ENCODE peak calls at places on chromosomes 16 and 17, in six cellular contexts. One of them, this sample, is unnamed.
A peak's percentile ranks its signal among the peaks of the same experiment; 100 is the strongest.

GRCh38 chr16:84367297-84367680 is 1.0 kb upstream of the ATP2C2 start:
- DNase-seq in K562: no peak
- DNase-seq in GM12891: no peak
- DNase-seq in H1: no peak
- DNase-seq in GM12878: no peak
- DNase-seq in HepG2: no peak
- DNase-seq in this sample: no peak

GRCh38 chr17:58956997-58957724 is 149.5 kb downstream of the TRIM37 start:
- DNase-seq in K562: no peak
- DNase-seq in GM12891: no peak
- DNase-seq in H1: no peak
- DNase-seq in GM12878: no peak
- DNase-seq in HepG2: peak; percentile 18
- DNase-seq in this sample: no peak

GRCh38 chr17:11644265-11645212 is 46.3 kb downstream of the DNAH9 start:
- DNase-seq in K562: peak; percentile 64
- DNase-seq in GM12891: peak; percentile 40
- DNase-seq in H1: peak; percentile 25
- DNase-seq in GM12878: no peak
- DNase-seq in HepG2: peak; percentile 73
- DNase-seq in this sample: peak; percentile 13

GRCh38 chr16:52816993-52817392 is 235.7 kb downstream of the CHD9NB start:
- DNase-seq in K562: no peak
- DNase-seq in GM12891: no peak
- DNase-seq in H1: no peak
- DNase-seq in GM12878: no peak
- DNase-seq in HepG2: peak; percentile 25
- DNase-seq in this sample: no peak

GRCh38 chr16:86449377-86450095 is 60.8 kb upstream of the FOXF1 start:
- DNase-seq in K562: no peak
- DNase-seq in GM12891: no peak
- DNase-seq in H1: no peak
- DNase-seq in GM12878: no peak
- DNase-seq in HepG2: no peak
- DNase-seq in this sample: no peak

GRCh38 chr17:41863074-41863843 is 2.0 kb downstream of the KLHL11 start:
- DNase-seq in K562: no peak
- DNase-seq in GM12891: no peak
- DNase-seq in H1: no peak
- DNase-seq in GM12878: no peak
- DNase-seq in HepG2: no peak
- DNase-seq in this sample: no peak

GRCh38 chr17:45782889-45783592 is 1.1 kb upstream of the CRHR1 start:
- DNase-seq in K562: peak; percentile 77
- DNase-seq in GM12891: peak; percentile 49
- DNase-seq in H1: no peak
- DNase-seq in GM12878: no peak
- DNase-seq in HepG2: no peak
- DNase-seq in this sample: no peak

GRCh38 chr17:58052951-58053715 is 30.1 kb upstream of the DYNLL2 start:
- DNase-seq in K562: no peak
- DNase-seq in GM12891: no peak
- DNase-seq in H1: no peak
- DNase-seq in GM12878: no peak
- DNase-seq in HepG2: no peak
- DNase-seq in this sample: no peak

GRCh38 chr16:20676268-20676828 is 21.1 kb downstream of the ACSM1 start:
- DNase-seq in K562: no peak
- DNase-seq in GM12891: no peak
- DNase-seq in H1: no peak
- DNase-seq in GM12878: peak; percentile 3
- DNase-seq in HepG2: no peak
- DNase-seq in this sample: no peak

GRCh38 chr17:58314706-58315015 is 13.9 kb downstream of the TSPOAP1 start:
- DNase-seq in K562: no peak
- DNase-seq in GM12891: no peak
- DNase-seq in H1: no peak
- DNase-seq in GM12878: no peak
- DNase-seq in HepG2: no peak
- DNase-seq in this sample: no peak

GRCh38 chr16:53085539-53086450 is 31.0 kb downstream of the CHD9 start:
- DNase-seq in K562: no peak
- DNase-seq in GM12891: no peak
- DNase-seq in H1: no peak
- DNase-seq in GM12878: no peak
- DNase-seq in HepG2: no peak
- DNase-seq in this sample: no peak

GRCh38 chr16:67672739-67673662 is 6.4 kb downstream of the C16orf86 start:
- DNase-seq in K562: peak; percentile 80
- DNase-seq in GM12891: peak; percentile 79
- DNase-seq in H1: no peak
- DNase-seq in GM12878: no peak
- DNase-seq in HepG2: peak; percentile 72
- DNase-seq in this sample: peak; percentile 82

GRCh38 chr17:38674013-38674748 is 576 bp downstream of the EPOP start:
- DNase-seq in K562: peak; percentile 64
- DNase-seq in GM12891: peak; percentile 35
- DNase-seq in H1: no peak
- DNase-seq in GM12878: no peak
- DNase-seq in HepG2: no peak
- DNase-seq in this sample: no peak

GRCh38 chr16:13231365-13231764 is 330.0 kb downstream of the SHISA9 start:
- DNase-seq in K562: no peak
- DNase-seq in GM12891: no peak
- DNase-seq in H1: peak; percentile 33
- DNase-seq in GM12878: no peak
- DNase-seq in HepG2: no peak
- DNase-seq in this sample: no peak

GRCh38 chr17:57976594-57976993 is 11.5 kb downstream of the VEZF1 start:
- DNase-seq in K562: no peak
- DNase-seq in GM12891: no peak
- DNase-seq in H1: no peak
- DNase-seq in GM12878: no peak
- DNase-seq in HepG2: no peak
- DNase-seq in this sample: no peak

GRCh38 chr17:27621557-27621956 is 9.4 kb upstream of the LGALS9 start:
- DNase-seq in K562: no peak
- DNase-seq in GM12891: no peak
- DNase-seq in H1: no peak
- DNase-seq in GM12878: no peak
- DNase-seq in HepG2: no peak
- DNase-seq in this sample: no peak

GRCh38 chr17:67042104-67042899 is 2.1 kb upstream of the CACNG1 start:
- DNase-seq in K562: no peak
- DNase-seq in GM12891: no peak
- DNase-seq in H1: no peak
- DNase-seq in GM12878: no peak
- DNase-seq in HepG2: no peak
- DNase-seq in this sample: no peak

GRCh38 chr17:17551361-17551760 is 40.1 kb downstream of the PEMT start:
- DNase-seq in K562: no peak
- DNase-seq in GM12891: no peak
- DNase-seq in H1: no peak
- DNase-seq in GM12878: no peak
- DNase-seq in HepG2: no peak
- DNase-seq in this sample: no peak

GRCh38 chr16:81276323-81276722 is 37.8 kb downstream of the BCO1 start:
- DNase-seq in K562: no peak
- DNase-seq in GM12891: no peak
- DNase-seq in H1: no peak
- DNase-seq in GM12878: no peak
- DNase-seq in HepG2: no peak
- DNase-seq in this sample: no peak

GRCh38 chr16:19844945-19845641 is 39.6 kb downstream of the GPRC5B start:
- DNase-seq in K562: no peak
- DNase-seq in GM12891: no peak
- DNase-seq in H1: no peak
- DNase-seq in GM12878: no peak
- DNase-seq in HepG2: no peak
- DNase-seq in this sample: no peak

GRCh38 chr16:55257971-55258613 is 65.9 kb upstream of the IRX6 start:
- DNase-seq in K562: peak; percentile 78
- DNase-seq in GM12891: peak; percentile 33
- DNase-seq in H1: peak; percentile 57
- DNase-seq in GM12878: no peak
- DNase-seq in HepG2: peak; percentile 41
- DNase-seq in this sample: peak; percentile 6
- TF ChIP-seq TAF1 in K562: no peak
- TF ChIP-seq TAF1 in GM12891: no peak
- TF ChIP-seq TAF1 in H1: no peak
- TF ChIP-seq TAF1 in GM12878: no peak
- TF ChIP-seq TAF1 in HepG2: no peak
- TF ChIP-seq TAF1 in this sample: no peak

GRCh38 chr16:26863971-26864370 is 202.8 kb upstream of the C16orf82 start:
- DNase-seq in K562: no peak
- DNase-seq in GM12891: no peak
- DNase-seq in H1: no peak
- DNase-seq in GM12878: no peak
- DNase-seq in HepG2: no peak
- DNase-seq in this sample: no peak
- TF ChIP-seq POLR2AphosphoS5 in K562: no peak
- TF ChIP-seq POLR2AphosphoS5 in GM12891: no peak
- TF ChIP-seq POLR2AphosphoS5 in H1: no peak
- TF ChIP-seq POLR2AphosphoS5 in GM12878: no peak
- TF ChIP-seq POLR2AphosphoS5 in HepG2: no peak
- TF ChIP-seq POLR2AphosphoS5 in this sample: no peak

GRCh38 chr16:3129137-3130131 is 5.4 kb upstream of the ZNF213 start:
- DNase-seq in K562: peak; percentile 37
- DNase-seq in GM12891: no peak
- DNase-seq in H1: peak; percentile 61
- DNase-seq in GM12878: no peak
- DNase-seq in HepG2: peak; percentile 82
- DNase-seq in this sample: peak; percentile 30
- TF ChIP-seq POLR2A in K562: peak; percentile 62
- TF ChIP-seq POLR2A in GM12891: peak; percentile 35
- TF ChIP-seq POLR2A in H1: no peak
- TF ChIP-seq POLR2A in GM12878: peak; percentile 72
- TF ChIP-seq POLR2A in HepG2: peak; percentile 39
- TF ChIP-seq POLR2A in this sample: peak; percentile 60

GRCh38 chr17:35729405-35729833 is 2.0 kb upstream of the RASL10B start:
- DNase-seq in K562: no peak
- DNase-seq in GM12891: no peak
- DNase-seq in H1: no peak
- DNase-seq in GM12878: no peak
- DNase-seq in HepG2: no peak
- DNase-seq in this sample: no peak
- TF ChIP-seq TAF1 in K562: no peak
- TF ChIP-seq TAF1 in GM12891: no peak
- TF ChIP-seq TAF1 in H1: no peak
- TF ChIP-seq TAF1 in GM12878: no peak
- TF ChIP-seq TAF1 in HepG2: no peak
- TF ChIP-seq TAF1 in this sample: no peak

GRCh38 chr17:50090971-50091950 is 3.9 kb upstream of the PDK2 start:
- DNase-seq in K562: no peak
- DNase-seq in GM12891: no peak
- DNase-seq in H1: no peak
- DNase-seq in GM12878: no peak
- DNase-seq in HepG2: no peak
- DNase-seq in this sample: no peak
- TF ChIP-seq POLR2AphosphoS5 in K562: no peak
- TF ChIP-seq POLR2AphosphoS5 in GM12891: no peak
- TF ChIP-seq POLR2AphosphoS5 in H1: no peak
- TF ChIP-seq POLR2AphosphoS5 in GM12878: no peak
- TF ChIP-seq POLR2AphosphoS5 in HepG2: no peak
- TF ChIP-seq POLR2AphosphoS5 in this sample: no peak

GRCh38 chr16:56987692-56988091 is 1.7 kb upstream of the NLRC5 start:
- DNase-seq in K562: no peak
- DNase-seq in GM12891: no peak
- DNase-seq in H1: no peak
- DNase-seq in GM12878: no peak
- DNase-seq in HepG2: no peak
- DNase-seq in this sample: no peak

GRCh38 chr16:56989988-56990387 is 631 bp downstream of the NLRC5 start:
- DNase-seq in K562: no peak
- DNase-seq in GM12891: no peak
- DNase-seq in H1: no peak
- DNase-seq in GM12878: no peak
- DNase-seq in HepG2: no peak
- DNase-seq in this sample: no peak

GRCh38 chr16:56988161-56988947 is 1.0 kb upstream of the NLRC5 start:
- DNase-seq in K562: no peak
- DNase-seq in GM12891: no peak
- DNase-seq in H1: no peak
- DNase-seq in GM12878: no peak
- DNase-seq in HepG2: no peak
- DNase-seq in this sample: no peak

GRCh38 chr16:56990407-56991286 is 1.3 kb downstream of the NLRC5 start:
- DNase-seq in K562: no peak
- DNase-seq in GM12891: no peak
- DNase-seq in H1: no peak
- DNase-seq in GM12878: no peak
- DNase-seq in HepG2: no peak
- DNase-seq in this sample: no peak

DNA sequence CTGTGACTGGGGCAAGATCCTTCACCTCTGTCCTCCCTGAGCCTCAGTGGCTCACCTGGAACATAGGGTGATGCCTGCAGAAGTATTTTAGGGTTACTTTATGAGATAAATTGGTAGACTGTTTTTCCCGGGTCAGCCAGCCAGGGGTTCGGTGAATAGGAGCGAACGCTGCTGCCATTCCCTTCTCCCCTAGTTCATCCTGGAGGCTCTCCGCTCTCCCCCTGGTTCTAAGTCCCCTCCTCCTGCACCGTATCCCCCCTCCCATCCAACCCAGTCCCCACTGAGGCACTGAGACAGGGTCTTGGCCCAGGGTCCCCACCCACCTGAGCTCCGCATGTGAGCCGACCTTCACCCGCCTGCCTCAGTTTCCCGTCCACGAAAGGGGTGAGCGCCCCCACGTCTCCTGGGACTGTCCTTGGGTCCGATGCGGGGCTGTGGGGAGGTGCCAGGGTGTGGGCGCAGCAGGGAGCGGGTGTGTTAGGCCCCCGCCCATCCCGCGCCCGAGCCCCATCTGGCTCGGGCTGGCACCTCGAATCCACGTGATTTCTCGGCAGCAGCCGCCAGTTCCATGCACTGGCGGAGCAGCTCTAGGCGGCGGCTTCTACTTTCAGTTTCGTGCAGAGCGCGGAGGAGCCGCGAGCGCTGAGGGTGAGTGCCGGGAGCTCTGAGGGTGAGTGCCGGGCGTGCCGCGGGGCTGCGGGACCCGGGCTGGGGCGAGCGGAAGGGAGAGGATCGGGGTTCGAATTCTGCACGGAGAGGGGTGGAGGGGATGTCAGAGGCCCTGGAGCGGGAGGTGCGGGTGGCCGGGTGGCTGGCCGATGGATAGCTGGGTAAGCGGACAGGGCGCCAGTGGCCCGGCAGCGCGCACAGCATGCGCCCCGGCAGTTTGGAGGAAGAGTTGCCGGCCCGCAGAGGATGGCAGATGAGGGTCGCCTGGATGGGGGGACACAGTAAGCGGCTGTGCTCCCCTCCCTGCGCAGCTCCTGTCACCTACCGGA is at the start of gene NLRC5:
- DNase-seq in K562: no peak
- DNase-seq in GM12891: peak; percentile 89
- DNase-seq in H1: no peak
- DNase-seq in GM12878: no peak
- DNase-seq in HepG2: peak; percentile 52
- DNase-seq in this sample: peak; percentile 93
- TF ChIP-seq POLR2A in K562: no peak
- TF ChIP-seq POLR2A in GM12891: no peak
- TF ChIP-seq POLR2A in H1: no peak
- TF ChIP-seq POLR2A in GM12878: peak; percentile 87
- TF ChIP-seq POLR2A in HepG2: no peak
- TF ChIP-seq POLR2A in this sample: peak; percentile 79